ENCODE peak calls at places on chromosomes 1 and 21, in four cellular contexts. R is A549, A is M059J, C is kidney tubule cell. M is an unnamed sample.

GRCh38 chr1:200877010-200877409 is 4.2 kb downstream of the GPR25 start:
- DNase-seq in C (no peak), R (no peak), A (no peak), M (no peak)

GRCh38 chr1:231866392-231867331 is 240.1 kb downstream of the DISC1 start:
- DNase-seq in R (peak; percentile 52), C (peak; percentile 53), A (peak; percentile 67), M (no peak)

GRCh38 chr21:32648165-32648564 is 36.0 kb upstream of the CFAP298 start:
- DNase-seq in R (no peak), A (no peak), C (no peak), M (no peak)

GRCh38 chr1:150235436-150235851 is 468 bp downstream of the ANP32E start:
- DNase-seq in R (no peak), A (peak; percentile 43), C (no peak), M (no peak)

GRCh38 chr1:247357781-247358211 is 26.1 kb upstream of the ZNF496 start:
- DNase-seq in C (peak; percentile 92), R (no peak), A (peak; percentile 86), M (no peak)

GRCh38 chr1:3711780-3712451 is 40.3 kb upstream of the CCDC27 start:
- DNase-seq in A (peak; percentile 17), R (no peak), C (no peak), M (no peak)

GRCh38 chr1:213231795-213232231 is 180.8 kb downstream of the RPS6KC1 start:
- DNase-seq in C (peak; percentile 30), R (peak; percentile 2), A (peak; percentile 82), M (no peak)

GRCh38 chr1:61273861-61274260 is 191.5 kb downstream of the NFIA start:
- DNase-seq in A (no peak), C (no peak), R (no peak), M (no peak)

GRCh38 chr1:116375884-116376733 is 3.1 kb downstream of the ATP1A1 start:
- DNase-seq in R (peak; percentile 46), A (peak; percentile 93), C (peak; percentile 80), M (peak; percentile 86)

GRCh38 chr1:204130178-204130577 is 21.7 kb downstream of the ETNK2 start:
- DNase-seq in R (no peak), A (peak; percentile 90), C (peak; percentile 49), M (no peak)

GRCh38 chr1:212030936-212031528 is 4.3 kb downstream of the INTS7 start:
- DNase-seq in R (peak; percentile 67), C (peak; percentile 67), A (peak; percentile 75), M (no peak)

GRCh38 chr1:29416825-29417557 is 180.7 kb downstream of the PTPRU start:
- DNase-seq in A (peak; percentile 17), C (no peak), R (no peak), M (no peak)

GRCh38 chr1:98749152-98749756 is 87.7 kb downstream of the SNX7 start:
- DNase-seq in C (peak; percentile 9), A (peak; percentile 10), R (peak; percentile 2), M (no peak)